ENCODE peak calls at places on chromosome 18, in four cellular contexts. One of them, this sample, is unnamed.
A peak's percentile ranks its signal among the peaks of the same experiment; 100 is the strongest.

GRCh38 chr18:24546304-24546703 is 85.9 kb downstream of the HRH4 start:
- DNase-seq in left ventricle myocardium inferior: no peak
- DNase-seq in CD8-positive, alpha-beta memory T cell: no peak
- DNase-seq in hepatocyte: no peak
- DNase-seq in this sample: no peak

GRCh38 chr18:67425724-67426123 is 90.8 kb downstream of the DSEL start:
- DNase-seq in left ventricle myocardium inferior: no peak
- DNase-seq in CD8-positive, alpha-beta memory T cell: no peak
- DNase-seq in hepatocyte: peak; percentile 26
- DNase-seq in this sample: no peak

GRCh38 chr18:37294951-37295350 is 270.6 kb downstream of the CELF4 start:
- DNase-seq in left ventricle myocardium inferior: no peak
- DNase-seq in CD8-positive, alpha-beta memory T cell: no peak
- DNase-seq in hepatocyte: peak; percentile 33
- DNase-seq in this sample: no peak

GRCh38 chr18:77857926-77858325 is 608.3 kb downstream of the GALR1 start:
- DNase-seq in left ventricle myocardium inferior: no peak
- DNase-seq in CD8-positive, alpha-beta memory T cell: no peak
- DNase-seq in hepatocyte: no peak
- DNase-seq in this sample: no peak

GRCh38 chr18:74832999-74833398 is 235.3 kb downstream of the ZNF407 start:
- DNase-seq in left ventricle myocardium inferior: no peak
- DNase-seq in CD8-positive, alpha-beta memory T cell: no peak
- DNase-seq in hepatocyte: no peak
- DNase-seq in this sample: no peak

GRCh38 chr18:422966-423365 is 77.5 kb downstream of the COLEC12 start:
- DNase-seq in left ventricle myocardium inferior: no peak
- DNase-seq in CD8-positive, alpha-beta memory T cell: no peak
- DNase-seq in hepatocyte: no peak
- DNase-seq in this sample: no peak

GRCh38 chr18:55858661-55859111 is 270.7 kb upstream of the TCF4 start:
- DNase-seq in left ventricle myocardium inferior: no peak
- DNase-seq in CD8-positive, alpha-beta memory T cell: no peak
- DNase-seq in hepatocyte: no peak
- DNase-seq in this sample: no peak

GRCh38 chr18:7273301-7273911 is 42.5 kb downstream of the LRRC30 start:
- DNase-seq in left ventricle myocardium inferior: peak; percentile 65
- DNase-seq in CD8-positive, alpha-beta memory T cell: no peak
- DNase-seq in hepatocyte: peak; percentile 20
- DNase-seq in this sample: peak; percentile 54

GRCh38 chr18:53509886-53510285 is 714.6 kb downstream of the MBD2 start:
- DNase-seq in left ventricle myocardium inferior: no peak
- DNase-seq in CD8-positive, alpha-beta memory T cell: no peak
- DNase-seq in hepatocyte: no peak
- DNase-seq in this sample: no peak

GRCh38 chr18:4986677-4987076 is 210.4 kb downstream of the AKAIN1 start:
- DNase-seq in left ventricle myocardium inferior: no peak
- DNase-seq in CD8-positive, alpha-beta memory T cell: no peak
- DNase-seq in hepatocyte: no peak
- DNase-seq in this sample: no peak

GRCh38 chr18:36095936-36096519 is 28.7 kb upstream of the RPRD1A start:
- DNase-seq in left ventricle myocardium inferior: no peak
- DNase-seq in CD8-positive, alpha-beta memory T cell: no peak
- DNase-seq in hepatocyte: peak; percentile 68
- DNase-seq in this sample: no peak

GRCh38 chr18:74596959-74597661 is 560 bp upstream of the ZNF407 start:
- DNase-seq in left ventricle myocardium inferior: peak; percentile 76
- DNase-seq in CD8-positive, alpha-beta memory T cell: peak; percentile 58
- DNase-seq in hepatocyte: peak; percentile 84
- DNase-seq in this sample: peak; percentile 85

GRCh38 chr18:34085140-34085739 is 139.5 kb downstream of the NOL4 start:
- DNase-seq in left ventricle myocardium inferior: no peak
- DNase-seq in CD8-positive, alpha-beta memory T cell: no peak
- DNase-seq in hepatocyte: no peak
- DNase-seq in this sample: no peak

GRCh38 chr18:51195602-51196115 is 1.8 kb downstream of the MEX3C start:
- DNase-seq in left ventricle myocardium inferior: no peak
- DNase-seq in CD8-positive, alpha-beta memory T cell: no peak
- DNase-seq in hepatocyte: peak; percentile 74
- DNase-seq in this sample: no peak

GRCh38 chr18:50104421-50104820 is 90.5 kb downstream of the MYO5B start:
- DNase-seq in left ventricle myocardium inferior: no peak
- DNase-seq in CD8-positive, alpha-beta memory T cell: no peak
- DNase-seq in hepatocyte: no peak
- DNase-seq in this sample: no peak

GRCh38 chr18:50105027-50105426 is 89.9 kb downstream of the MYO5B start:
- DNase-seq in left ventricle myocardium inferior: no peak
- DNase-seq in CD8-positive, alpha-beta memory T cell: no peak
- DNase-seq in hepatocyte: no peak
- DNase-seq in this sample: no peak

GRCh38 chr18:50097702-50098101 is 97.2 kb downstream of the MYO5B start:
- DNase-seq in left ventricle myocardium inferior: no peak
- DNase-seq in CD8-positive, alpha-beta memory T cell: no peak
- DNase-seq in hepatocyte: no peak
- DNase-seq in this sample: peak; percentile 57

GRCh38 chr18:50096766-50097435 is 98.0 kb downstream of the MYO5B start:
- DNase-seq in left ventricle myocardium inferior: no peak
- DNase-seq in CD8-positive, alpha-beta memory T cell: no peak
- DNase-seq in hepatocyte: no peak
- DNase-seq in this sample: no peak

DNA sequence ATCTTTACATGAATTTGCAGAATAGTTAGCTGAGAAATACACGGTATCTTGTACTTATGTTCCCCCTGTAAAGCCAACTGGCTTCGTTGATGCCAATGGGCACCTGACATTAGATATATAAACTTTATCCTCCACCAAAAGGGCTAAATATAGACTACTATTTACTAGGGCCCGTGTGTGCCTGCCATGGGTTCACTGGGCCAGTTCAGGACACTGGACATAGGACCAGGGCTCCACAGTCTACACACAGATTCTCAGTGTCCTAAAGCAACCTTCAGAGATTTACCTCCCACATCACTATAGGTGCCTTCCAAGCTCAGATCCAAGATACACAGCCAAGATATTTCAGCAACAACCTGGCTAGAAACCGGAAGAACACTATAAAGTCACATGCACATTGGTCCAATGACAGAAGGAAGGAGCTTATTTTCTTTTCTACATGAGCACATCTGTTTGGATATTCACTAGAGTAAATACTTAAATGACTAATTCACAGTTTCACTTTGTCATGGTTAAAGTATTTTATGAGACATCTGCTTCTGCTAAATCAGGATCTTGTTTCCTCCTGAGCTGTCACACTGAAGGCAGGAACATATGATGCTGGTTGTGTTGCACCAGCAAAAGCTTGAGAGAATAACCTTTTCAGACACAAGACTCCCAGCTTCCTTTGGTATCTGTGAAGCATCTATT is 95.1 kb downstream of the MYO5B start:
- DNase-seq in left ventricle myocardium inferior: no peak
- DNase-seq in CD8-positive, alpha-beta memory T cell: no peak
- DNase-seq in hepatocyte: peak; percentile 40
- DNase-seq in this sample: no peak
- H3K27ac ChIP-seq in left ventricle myocardium inferior: no peak overlapping the region
- H3K27ac ChIP-seq in CD8-positive, alpha-beta memory T cell: no peak overlapping the region
- H3K27ac ChIP-seq in hepatocyte: peak overlapping the region; percentile 65
- H3K27ac ChIP-seq in this sample: no peak overlapping the region

DNA sequence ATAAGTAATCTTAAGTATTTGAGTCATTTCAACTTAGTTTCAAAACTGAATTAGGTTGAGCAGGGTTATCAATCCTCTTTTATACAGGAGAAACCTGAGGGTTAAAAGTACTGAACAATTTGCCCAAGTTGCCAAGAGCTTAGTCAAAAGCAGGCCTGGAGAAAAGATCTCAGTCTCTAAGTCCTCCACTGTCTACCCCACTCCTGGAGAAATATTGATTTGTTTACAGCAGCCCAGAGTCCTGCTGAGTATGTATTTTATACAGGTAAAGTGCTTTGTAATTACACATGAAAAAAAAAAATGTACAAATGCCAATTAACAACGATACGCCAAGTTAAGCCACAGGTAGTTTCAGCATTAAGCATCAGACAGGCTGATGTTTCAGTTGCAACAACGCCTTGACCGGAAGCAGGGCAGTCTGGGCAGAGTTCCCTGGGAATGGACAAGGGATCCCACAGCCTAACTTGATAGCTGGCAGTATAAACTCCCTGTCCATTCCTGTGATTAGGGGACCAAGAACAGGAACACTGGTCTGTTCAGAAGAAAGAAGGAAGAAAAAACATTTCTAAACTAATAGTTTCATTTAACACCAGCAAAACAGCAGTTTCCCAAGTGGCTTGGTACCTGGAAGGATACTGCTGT is 132.9 kb downstream of the MYO5B start:
- DNase-seq in left ventricle myocardium inferior: peak; percentile 62
- DNase-seq in CD8-positive, alpha-beta memory T cell: no peak
- DNase-seq in hepatocyte: no peak
- DNase-seq in this sample: no peak
- H3K4me1 ChIP-seq in left ventricle myocardium inferior: peaks cover 7% of the 10 kb centered on the region
- H3K4me1 ChIP-seq in CD8-positive, alpha-beta memory T cell: no peaks in the 10 kb centered on the region
- H3K4me1 ChIP-seq in hepatocyte: peaks cover 6% of the 10 kb centered on the region
- H3K4me1 ChIP-seq in this sample: no peaks in the 10 kb centered on the region

DNA sequence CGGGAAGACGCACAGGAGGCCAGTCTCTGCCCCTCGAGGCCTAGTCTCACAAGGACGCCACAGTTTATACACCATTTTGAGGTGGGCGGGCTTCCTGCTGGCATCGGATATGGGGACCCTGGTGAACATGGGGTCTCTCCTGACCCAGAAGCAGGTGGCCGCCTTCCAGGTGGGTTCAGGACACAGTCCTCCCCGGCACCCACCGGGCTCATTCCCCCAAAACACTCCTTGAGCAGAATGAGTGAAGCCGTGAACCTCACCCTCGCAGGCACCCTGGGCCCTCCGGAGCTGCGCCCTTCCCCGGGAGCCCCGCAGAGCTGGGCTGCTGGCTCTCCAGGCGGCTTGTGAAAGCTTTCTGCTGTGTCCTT is 6.5 kb downstream of the NFATC1 start:
- DNase-seq in left ventricle myocardium inferior: peak; percentile 13
- DNase-seq in CD8-positive, alpha-beta memory T cell: no peak
- DNase-seq in hepatocyte: no peak
- DNase-seq in this sample: no peak
- H3K27ac ChIP-seq in left ventricle myocardium inferior: peak overlapping the region; percentile 81
- H3K27ac ChIP-seq in CD8-positive, alpha-beta memory T cell: no peak overlapping the region
- H3K27ac ChIP-seq in hepatocyte: no peak overlapping the region
- H3K27ac ChIP-seq in this sample: peak overlapping the region; percentile 72

GRCh38 chr18:49623571-49623970 is 61.7 kb downstream of the LIPG start:
- DNase-seq in left ventricle myocardium inferior: no peak
- DNase-seq in CD8-positive, alpha-beta memory T cell: no peak
- DNase-seq in hepatocyte: no peak
- DNase-seq in this sample: no peak
- H3K4me1 ChIP-seq in left ventricle myocardium inferior: peaks cover 8% of the 10 kb centered on the region
- H3K4me1 ChIP-seq in CD8-positive, alpha-beta memory T cell: no peaks in the 10 kb centered on the region
- H3K4me1 ChIP-seq in hepatocyte: peaks cover 12% of the 10 kb centered on the region
- H3K4me1 ChIP-seq in this sample: peaks cover 3% of the 10 kb centered on the region

GRCh38 chr18:3440340-3440739 is 9.6 kb upstream of the TGIF1 start:
- DNase-seq in left ventricle myocardium inferior: no peak
- DNase-seq in CD8-positive, alpha-beta memory T cell: no peak
- DNase-seq in hepatocyte: peak; percentile 35
- DNase-seq in this sample: no peak
- H3K27ac ChIP-seq in left ventricle myocardium inferior: no peak overlapping the region
- H3K27ac ChIP-seq in CD8-positive, alpha-beta memory T cell: no peak overlapping the region
- H3K27ac ChIP-seq in hepatocyte: peak overlapping the region; percentile 74
- H3K27ac ChIP-seq in this sample: no peak overlapping the region

This sample was measured in Peyer's patch.